ENCODE peak calls at places on chromosomes 5 and 9, in six cellular contexts. T is H9, F is IMR-90, Y is neuronal stem cell, H is H1, O is trophoblast cell. X is an unnamed sample.

GRCh38 chr9:136823136-136824046 is 15.6 kb downstream of the RABL6 start:
- DNase-seq in T (no peak), F (no peak), Y (no peak), H (no peak), O (no peak), X (no peak)

GRCh38 chr5:142819816-142820215 is 49.6 kb downstream of the ARHGAP26 start:
- DNase-seq in T (no peak), F (peak; percentile 57), Y (no peak), H (no peak), O (no peak), X (no peak)

GRCh38 chr5:2299388-2300220 is 416.9 kb upstream of the IRX4 start:
- DNase-seq in T (peak; percentile 50), F (no peak), Y (no peak), H (no peak), O (no peak), X (no peak)

GRCh38 chr5:140216468-140217074 is 41.6 kb downstream of the CYSTM1 start:
- DNase-seq in T (no peak), F (no peak), Y (no peak), H (no peak), O (no peak), X (no peak)

GRCh38 chr5:73630760-73631159 is 4.8 kb downstream of the ARHGEF28 start:
- DNase-seq in T (no peak), F (no peak), Y (no peak), H (no peak), O (no peak), X (no peak)

GRCh38 chr5:131221888-131222287 is 42.0 kb upstream of the CDC42SE2 start:
- DNase-seq in T (no peak), F (peak; percentile 56), Y (no peak), H (no peak), O (no peak), X (no peak)

GRCh38 chr5:496028-496427 is 28.2 kb downstream of the SLC9A3 start:
- DNase-seq in T (no peak), F (no peak), Y (no peak), H (no peak), O (no peak), X (no peak)

GRCh38 chr5:59089767-59090166 is 506.9 kb downstream of the RAB3C start:
- DNase-seq in T (no peak), F (no peak), Y (no peak), H (no peak), O (no peak), X (no peak)

GRCh38 chr9:119556129-119556875 is 187.1 kb upstream of the BRINP1 start:
- DNase-seq in T (peak; percentile 88), F (peak; percentile 18), Y (peak; percentile 71), H (peak; percentile 59), O (peak; percentile 32), X (peak; percentile 46)

GRCh38 chr5:132294728-132295504 is 722 bp downstream of the SLC22A4 start:
- DNase-seq in T (peak; percentile 64), F (peak; percentile 79), Y (no peak), H (no peak), O (peak; percentile 96), X (peak; percentile 95)

GRCh38 chr9:99826579-99826978 is 4.9 kb downstream of the NR4A3 start:
- DNase-seq in T (no peak), F (no peak), Y (no peak), H (no peak), O (peak; percentile 43), X (peak; percentile 7)

GRCh38 chr5:114387433-114387832 is 25.6 kb downstream of the KCNN2 start:
- DNase-seq in T (no peak), F (no peak), Y (peak; percentile 41), H (no peak), O (no peak), X (no peak)

GRCh38 chr5:127878174-127878750 is 175.1 kb downstream of the CCDC192 start:
- DNase-seq in T (peak; percentile 52), F (peak; percentile 57), Y (peak; percentile 5), H (peak; percentile 13), O (peak; percentile 27), X (peak; percentile 60)

GRCh38 chr9:35687972-35688557 is 1.7 kb downstream of the TPM2 start:
- DNase-seq in T (no peak), F (no peak), Y (no peak), H (no peak), O (no peak), X (no peak)

GRCh38 chr5:101678494-101679193 is 617.4 kb downstream of the SLCO4C1 start:
- DNase-seq in T (peak; percentile 78), F (peak; percentile 47), Y (peak; percentile 74), H (peak; percentile 47), O (peak; percentile 52), X (peak; percentile 65)

GRCh38 chr9:132250324-132251262 is 88.7 kb downstream of the NTNG2 start:
- DNase-seq in T (peak; percentile 27), F (no peak), Y (no peak), H (no peak), O (no peak), X (no peak)

GRCh38 chr5:4804619-4805211 is 335.4 kb upstream of the ADAMTS16 start:
- DNase-seq in T (no peak), F (no peak), Y (no peak), H (no peak), O (no peak), X (no peak)

DNA sequence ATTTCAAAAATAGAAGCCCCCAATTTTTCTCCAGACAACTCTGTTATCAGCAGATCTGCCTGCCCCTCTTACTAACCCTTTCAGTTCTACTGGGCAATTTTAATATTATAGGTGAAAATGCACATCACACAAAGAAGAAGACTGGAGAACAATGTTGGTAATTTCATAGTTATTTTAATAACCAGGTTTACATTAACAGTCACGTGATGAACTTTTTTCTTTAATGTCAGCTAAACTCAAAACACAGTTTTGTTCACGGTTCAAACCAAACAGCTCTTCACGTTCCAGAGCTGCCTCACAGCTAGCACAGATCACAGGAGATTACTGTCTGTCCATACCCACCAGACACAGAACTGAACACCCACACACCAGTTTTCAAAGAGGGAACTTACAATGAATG is 119.2 kb downstream of the DPYSL3 start:
- DNase-seq in T (no peak), F (no peak), Y (no peak), H (no peak), O (no peak), X (no peak)
- H3K14ac ChIP-seq in T (no peak overlapping the region), F (no peak overlapping the region), Y (no peak overlapping the region), H (no peak overlapping the region), O (no peak overlapping the region), X (no peak overlapping the region)

DNA sequence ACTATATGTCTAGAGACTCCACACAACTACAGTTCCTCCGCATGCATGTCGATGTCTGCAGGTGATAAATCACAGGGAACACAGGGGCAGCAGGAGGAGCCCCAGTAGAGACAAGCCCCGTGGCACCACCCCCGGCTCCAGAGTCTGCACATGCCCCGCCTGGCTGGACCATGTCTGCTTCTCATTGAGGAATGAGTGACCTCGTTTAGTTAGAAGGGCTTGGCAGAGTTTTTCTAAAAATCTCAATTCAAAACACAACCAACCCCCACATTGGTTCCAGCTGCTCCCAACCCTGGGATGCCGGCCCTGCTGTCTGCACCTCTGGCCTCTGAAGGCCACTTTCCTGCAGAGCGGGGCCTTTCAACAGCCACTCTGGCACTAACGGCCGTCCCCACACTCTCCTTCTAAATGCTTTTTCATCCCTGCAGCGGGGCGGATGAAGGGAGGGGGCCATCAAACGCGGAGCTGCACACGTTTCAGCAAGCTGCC is 106.4 kb downstream of the ROR2 start:
- DNase-seq in T (no peak), F (no peak), Y (no peak), H (no peak), O (no peak), X (no peak)
- H3K79me1 ChIP-seq in T (no peaks in the 10 kb centered on the region), F (no peaks in the 10 kb centered on the region), Y (peaks cover 6% of the 10 kb centered on the region), H (no peaks in the 10 kb centered on the region), O (no peaks in the 10 kb centered on the region), X (peaks cover 50% of the 10 kb centered on the region)

GRCh38 chr5:21143686-21144085 is 1155.7 kb upstream of the CDH18 start:
- DNase-seq in T (no peak), F (no peak), Y (no peak), H (no peak), O (no peak), X (no peak)

GRCh38 chr5:21140987-21141386 is 1153.0 kb upstream of the CDH18 start:
- DNase-seq in T (no peak), F (no peak), Y (no peak), H (no peak), O (no peak), X (no peak)

GRCh38 chr5:21142791-21143190 is 1154.8 kb upstream of the CDH18 start:
- DNase-seq in T (no peak), F (no peak), Y (no peak), H (no peak), O (no peak), X (no peak)

DNA sequence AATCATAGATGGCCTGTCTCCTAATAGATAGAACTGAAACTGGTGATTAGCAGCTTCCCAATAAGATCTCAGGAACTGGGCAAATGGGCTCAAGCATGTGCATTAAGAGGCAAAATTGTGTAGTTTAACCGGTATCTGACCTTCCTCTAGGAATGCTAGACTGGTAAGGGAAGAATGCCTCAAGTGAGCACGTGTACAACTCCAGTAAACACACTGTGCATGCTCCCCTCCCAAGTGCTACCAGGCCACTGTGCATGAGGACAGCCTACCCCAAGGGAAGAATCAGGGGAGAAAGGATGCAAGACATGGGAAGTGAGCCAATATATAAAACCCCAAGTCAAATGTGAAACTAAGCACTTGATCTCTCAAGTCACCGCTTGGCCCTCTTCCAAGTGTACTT is 1157.4 kb upstream of the CDH18 start:
- DNase-seq in T (no peak), F (no peak), Y (no peak), H (no peak), O (no peak), X (no peak)
- H3K14ac ChIP-seq in T (no peak overlapping the region), F (no peak overlapping the region), Y (no peak overlapping the region), H (no peak overlapping the region), O (no peak overlapping the region), X (no peak overlapping the region)

GRCh38 chr9:121748080-121748479 is 96.6 kb downstream of the DAB2IP start:
- DNase-seq in T (no peak), F (peak; percentile 37), Y (no peak), H (no peak), O (no peak), X (no peak)
- H3K79me1 ChIP-seq in T (no peaks in the 10 kb centered on the region), F (peaks cover 32% of the 10 kb centered on the region), Y (peaks cover 38% of the 10 kb centered on the region), H (peaks cover 29% of the 10 kb centered on the region), O (peaks cover 15% of the 10 kb centered on the region), X (peaks cover 57% of the 10 kb centered on the region)

GRCh38 chr9:32704343-32704742 is 68.9 kb upstream of the TAF1L start:
- DNase-seq in T (no peak), F (no peak), Y (no peak), H (no peak), O (no peak), X (no peak)
- H3K14ac ChIP-seq in T (no peak overlapping the region), F (no peak overlapping the region), Y (no peak overlapping the region), H (no peak overlapping the region), O (no peak overlapping the region), X (no peak overlapping the region)

DNA sequence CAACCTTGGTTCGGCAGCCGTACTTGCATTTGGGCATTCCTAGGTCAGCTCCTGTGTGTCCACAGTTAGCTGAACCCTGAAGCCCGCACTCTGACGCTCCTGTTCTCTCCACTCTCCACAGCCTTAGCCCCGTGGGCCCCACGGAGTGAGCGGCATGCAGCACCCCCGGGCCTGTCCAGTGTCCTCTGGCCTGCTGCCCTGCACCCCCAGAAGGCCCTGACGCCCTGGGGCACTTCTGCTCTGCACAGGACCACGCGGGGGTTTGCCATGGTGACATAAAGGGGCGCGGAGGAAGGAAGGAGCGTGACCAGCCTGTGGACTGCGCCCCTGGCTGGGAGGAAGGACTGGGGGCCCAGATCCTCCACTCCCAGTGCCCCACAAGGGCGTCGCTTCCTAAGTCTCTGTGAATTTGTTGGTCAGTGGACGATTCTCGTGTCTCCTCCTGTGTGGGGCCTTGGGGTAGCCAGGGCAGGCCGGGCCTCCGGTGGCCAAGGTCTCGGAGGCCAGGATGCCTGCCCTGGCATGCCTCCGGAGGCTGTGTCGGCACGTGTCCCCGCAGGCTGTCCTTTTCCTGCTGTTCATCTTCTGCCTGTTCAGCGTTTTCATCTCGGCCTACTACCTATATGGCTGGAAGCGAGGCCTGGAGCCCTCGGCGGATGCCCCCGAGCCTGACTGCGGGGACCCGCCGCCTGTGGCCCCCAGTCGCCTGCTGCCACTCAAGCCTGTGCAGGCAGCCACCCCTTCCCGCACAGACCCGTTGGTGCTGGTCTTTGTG is 13.0 kb downstream of the NDST1 start:
- DNase-seq in T (no peak), F (no peak), Y (no peak), H (no peak), O (no peak), X (no peak)
- H3K79me1 ChIP-seq in T (no peaks in the 10 kb centered on the region), F (peaks cover 44% of the 10 kb centered on the region), Y (peaks cover 27% of the 10 kb centered on the region), H (peaks cover 34% of the 10 kb centered on the region), O (no peaks in the 10 kb centered on the region), X (no peaks in the 10 kb centered on the region)

X was measured in mesenchymal stem cell.